ENCODE peak calls at places on chromosomes 4 and X, in six cellular contexts. T is Panc1; R is mesendoderm; Y is naive thymus-derived CD8-positive, alpha-beta T cell; N is activated CD8-positive, alpha-beta T cell treated with anti-CD3 and anti-CD28 coated beads, Interleukin-2, amount 10 ng/mL, durations not matched to agents 7 days and 5 days; C is M059J. G is an unnamed sample.

GRCh38 chrX:17768997-17769396 is 31.7 kb downstream of the SCML1 start:
- DNase-seq in T (no peak), R (no peak), Y (no peak), N (no peak), C (no peak), G (no peak)

GRCh38 chr4:86233681-86234080 is 126.2 kb downstream of the MAPK10 start:
- DNase-seq in T (no peak), R (peak), Y (no peak), N (no peak), C (peak), G (no peak)

GRCh38 chr4:74431113-74431826 is 13.7 kb upstream of the AREG start:
- DNase-seq in T (no peak), R (no peak), Y (no peak), N (no peak), C (no peak), G (no peak)

GRCh38 chr4:151942971-151943370 is 182.2 kb upstream of the GATB start:
- DNase-seq in T (no peak), R (no peak), Y (no peak), N (no peak), C (no peak), G (no peak)

GRCh38 chrX:133897593-133898163 is 87.7 kb downstream of the GPC3 start:
- DNase-seq in T (no peak), R (no peak), Y (no peak), N (no peak), C (no peak), G (no peak)

GRCh38 chrX:73683236-73683859 is 120.4 kb downstream of the CHIC1 start:
- DNase-seq in T (no peak), R (no peak), Y (no peak), N (no peak), C (peak), G (no peak)

GRCh38 chrX:111868726-111869638 is 7.0 kb upstream of the TRPC5OS start:
- DNase-seq in T (no peak), R (peak), Y (no peak), N (no peak), C (peak), G (no peak)

GRCh38 chr4:148030486-148030885 is 298.6 kb downstream of the ARHGAP10 start:
- DNase-seq in T (no peak), R (no peak), Y (no peak), N (no peak), C (no peak), G (no peak)

GRCh38 chrX:86295293-86295692 is 147.0 kb downstream of the DACH2 start:
- DNase-seq in T (no peak), R (no peak), Y (no peak), N (no peak), C (no peak), G (no peak)

GRCh38 chrX:154696328-154697045 is 43.1 kb upstream of the CTAG2 start:
- DNase-seq in T (no peak), R (no peak), Y (no peak), N (no peak), C (peak), G (peak)

GRCh38 chrX:132216806-132217202 is 2.4 kb downstream of the RAP2C start:
- DNase-seq in T (no peak), R (no peak), Y (peak), N (peak), C (peak), G (no peak)

GRCh38 chr4:99817310-99817885 is 771 bp downstream of the DAPP1 start:
- DNase-seq in T (no peak), R (no peak), Y (no peak), N (no peak), C (no peak), G (no peak)

GRCh38 chr4:145533011-145533410 is 51.4 kb downstream of the SMAD1 start:
- DNase-seq in T (no peak), R (no peak), Y (no peak), N (no peak), C (no peak), G (no peak)

GRCh38 chr4:1211951-1212545 is 36.9 kb downstream of the CTBP1 start:
- DNase-seq in T (no peak), R (no peak), Y (no peak), N (no peak), C (no peak), G (no peak)

GRCh38 chr4:151627491-151627890 is 133.3 kb downstream of the GATB start:
- DNase-seq in T (no peak), R (no peak), Y (no peak), N (no peak), C (peak), G (no peak)

GRCh38 chr4:6658635-6659075 is 18.2 kb downstream of the MRFAP1 start:
- DNase-seq in T (no peak), R (no peak), Y (peak), N (peak), C (no peak), G (no peak)

GRCh38 chr4:27861381-27861787 is 1000.7 kb downstream of the STIM2 start:
- DNase-seq in T (no peak), R (peak), Y (no peak), N (no peak), C (peak), G (no peak)

GRCh38 chr4:82560853-82561744 is 689 bp downstream of the TMEM150C start:
- DNase-seq in T (no peak), R (no peak), Y (no peak), N (no peak), C (no peak), G (no peak)

GRCh38 chr4:159197260-159197884 is 94.5 kb downstream of the RAPGEF2 start:
- DNase-seq in T (no peak), R (no peak), Y (no peak), N (no peak), C (no peak), G (no peak)

GRCh38 chr4:147994076-147994475 is 262.2 kb downstream of the ARHGAP10 start:
- DNase-seq in T (no peak), R (no peak), Y (no peak), N (no peak), C (no peak), G (no peak)

GRCh38 chrX:7889138-7889537 is 38.1 kb downstream of the PNPLA4 start:
- DNase-seq in T (no peak), R (no peak), Y (no peak), N (peak), C (peak), G (no peak)

GRCh38 chr4:118682928-118683327 is 2.3 kb upstream of the METTL14 start:
- DNase-seq in T (no peak), R (peak), Y (no peak), N (no peak), C (peak), G (no peak)

GRCh38 chrX:53291596-53291995 is 10.2 kb upstream of the IQSEC2 start:
- DNase-seq in T (no peak), R (no peak), Y (no peak), N (no peak), C (no peak), G (no peak)

GRCh38 chr4:64781737-64782326 is 372.6 kb upstream of the TECRL start:
- DNase-seq in T (peak), R (peak), Y (no peak), N (no peak), C (peak), G (peak)

G was measured in HS-5.